ENCODE peak calls at places on chromosomes 5 and 9, in five cellular contexts. One of them, this sample, is unnamed.

GRCh38 chr9:107693620-107694326 is 204.2 kb upstream of the KLF4 start:
- DNase-seq in mammary epithelial cell: peak
- DNase-seq in uterus: no peak
- DNase-seq in neural crest cell: no peak
- DNase-seq in BJ: no peak
- DNase-seq in this sample: peak

GRCh38 chr5:79193643-79194042 is 42.3 kb upstream of the JMY start:
- DNase-seq in mammary epithelial cell: peak
- DNase-seq in uterus: peak
- DNase-seq in neural crest cell: no peak
- DNase-seq in BJ: no peak
- DNase-seq in this sample: peak

GRCh38 chr5:169223595-169223953 is 77.4 kb downstream of the SLIT3 start:
- DNase-seq in mammary epithelial cell: no peak
- DNase-seq in uterus: no peak
- DNase-seq in neural crest cell: no peak
- DNase-seq in BJ: no peak
- DNase-seq in this sample: peak

GRCh38 chr9:127524373-127524772 is 73.1 kb downstream of the LRSAM1 start:
- DNase-seq in mammary epithelial cell: no peak
- DNase-seq in uterus: no peak
- DNase-seq in neural crest cell: peak
- DNase-seq in BJ: no peak
- DNase-seq in this sample: no peak

GRCh38 chr5:173573126-173573960 is 43.1 kb downstream of the BOD1 start:
- DNase-seq in mammary epithelial cell: peak
- DNase-seq in uterus: peak
- DNase-seq in neural crest cell: peak
- DNase-seq in BJ: no peak
- DNase-seq in this sample: peak

GRCh38 chr9:120480707-120481106 is 99.3 kb downstream of the CDK5RAP2 start:
- DNase-seq in mammary epithelial cell: peak
- DNase-seq in uterus: no peak
- DNase-seq in neural crest cell: no peak
- DNase-seq in BJ: no peak
- DNase-seq in this sample: peak

GRCh38 chr9:76894198-76894597 is 11.7 kb downstream of the PRUNE2 start:
- DNase-seq in mammary epithelial cell: no peak
- DNase-seq in uterus: no peak
- DNase-seq in neural crest cell: no peak
- DNase-seq in BJ: no peak
- DNase-seq in this sample: no peak

GRCh38 chr9:131868766-131869165 is 128.9 kb upstream of the RAPGEF1 start:
- DNase-seq in mammary epithelial cell: no peak
- DNase-seq in uterus: no peak
- DNase-seq in neural crest cell: no peak
- DNase-seq in BJ: no peak
- DNase-seq in this sample: no peak

GRCh38 chr5:179497636-179498365 is 52.6 kb upstream of the RUFY1 start:
- DNase-seq in mammary epithelial cell: no peak
- DNase-seq in uterus: no peak
- DNase-seq in neural crest cell: no peak
- DNase-seq in BJ: no peak
- DNase-seq in this sample: no peak

GRCh38 chr5:179494774-179495173 is 55.6 kb upstream of the RUFY1 start:
- DNase-seq in mammary epithelial cell: no peak
- DNase-seq in uterus: no peak
- DNase-seq in neural crest cell: no peak
- DNase-seq in BJ: no peak
- DNase-seq in this sample: no peak

DNA sequence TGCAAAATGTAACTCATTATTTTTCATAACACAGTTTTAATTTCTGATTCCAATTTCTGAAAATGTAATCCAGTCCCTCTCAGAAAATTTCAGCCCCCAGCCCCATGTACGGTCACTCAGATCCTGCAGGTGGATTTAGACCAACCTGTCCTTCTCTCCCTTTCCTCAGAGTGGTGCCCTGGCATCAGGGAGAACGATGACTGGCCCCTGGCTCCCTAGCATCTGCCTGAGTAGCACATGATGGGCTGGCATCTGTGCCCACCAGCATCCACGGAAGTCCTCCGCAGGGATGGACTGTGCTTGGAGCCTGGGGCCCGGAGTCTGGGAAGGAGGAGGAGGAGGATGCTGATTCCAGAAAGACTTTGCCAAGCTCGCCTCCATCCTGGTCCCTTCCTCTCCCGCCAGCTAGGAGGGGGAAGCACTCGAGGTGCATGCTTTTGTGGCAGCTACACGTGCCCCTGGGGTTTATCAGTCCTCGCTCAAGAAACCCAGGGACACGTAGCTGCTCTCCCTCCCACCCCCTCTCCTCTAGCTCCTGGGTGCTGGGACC is 54.4 kb upstream of the RUFY1 start:
- DNase-seq in mammary epithelial cell: no peak
- DNase-seq in uterus: no peak
- DNase-seq in neural crest cell: no peak
- DNase-seq in BJ: no peak
- DNase-seq in this sample: peak
- TF ChIP-seq CTCF in mammary epithelial cell: no peak
- TF ChIP-seq CTCF in uterus: no peak
- TF ChIP-seq CTCF in neural crest cell: no peak
- TF ChIP-seq CTCF in BJ: no peak
- TF ChIP-seq CTCF in this sample: peak

GRCh38 chr9:95506692-95507455 is 9.9 kb downstream of the PTCH1 start:
- DNase-seq in mammary epithelial cell: peak
- DNase-seq in uterus: no peak
- DNase-seq in neural crest cell: peak
- DNase-seq in BJ: no peak
- DNase-seq in this sample: peak

GRCh38 chr9:95505072-95505471 is 11.7 kb downstream of the PTCH1 start:
- DNase-seq in mammary epithelial cell: no peak
- DNase-seq in uterus: no peak
- DNase-seq in neural crest cell: no peak
- DNase-seq in BJ: no peak
- DNase-seq in this sample: no peak

GRCh38 chr9:95507456-95508241 is 9.1 kb downstream of the PTCH1 start:
- DNase-seq in mammary epithelial cell: peak
- DNase-seq in uterus: peak
- DNase-seq in neural crest cell: peak
- DNase-seq in BJ: no peak
- DNase-seq in this sample: peak

GRCh38 chr9:95505676-95506437 is 10.9 kb downstream of the PTCH1 start:
- DNase-seq in mammary epithelial cell: peak
- DNase-seq in uterus: peak
- DNase-seq in neural crest cell: peak
- DNase-seq in BJ: no peak
- DNase-seq in this sample: peak

GRCh38 chr9:95506438-95506691 is 10.4 kb downstream of the PTCH1 start:
- DNase-seq in mammary epithelial cell: peak
- DNase-seq in uterus: no peak
- DNase-seq in neural crest cell: no peak
- DNase-seq in BJ: no peak
- DNase-seq in this sample: no peak
- TF ChIP-seq CTCF in mammary epithelial cell: no peak
- TF ChIP-seq CTCF in uterus: no peak
- TF ChIP-seq CTCF in neural crest cell: no peak
- TF ChIP-seq CTCF in BJ: no peak
- TF ChIP-seq CTCF in this sample: no peak

GRCh38 chr9:136248951-136249880 is 3.6 kb upstream of the QSOX2 start:
- DNase-seq in mammary epithelial cell: no peak
- DNase-seq in uterus: no peak
- DNase-seq in neural crest cell: no peak
- DNase-seq in BJ: no peak
- DNase-seq in this sample: no peak

GRCh38 chr9:136250676-136251075 is 5.1 kb upstream of the QSOX2 start:
- DNase-seq in mammary epithelial cell: no peak
- DNase-seq in uterus: no peak
- DNase-seq in neural crest cell: no peak
- DNase-seq in BJ: no peak
- DNase-seq in this sample: no peak

GRCh38 chr9:136247947-136248637 is 2.5 kb upstream of the QSOX2 start:
- DNase-seq in mammary epithelial cell: no peak
- DNase-seq in uterus: no peak
- DNase-seq in neural crest cell: no peak
- DNase-seq in BJ: no peak
- DNase-seq in this sample: no peak

GRCh38 chr9:136251264-136252115 is 5.9 kb upstream of the QSOX2 start:
- DNase-seq in mammary epithelial cell: no peak
- DNase-seq in uterus: no peak
- DNase-seq in neural crest cell: no peak
- DNase-seq in BJ: no peak
- DNase-seq in this sample: no peak

DNA sequence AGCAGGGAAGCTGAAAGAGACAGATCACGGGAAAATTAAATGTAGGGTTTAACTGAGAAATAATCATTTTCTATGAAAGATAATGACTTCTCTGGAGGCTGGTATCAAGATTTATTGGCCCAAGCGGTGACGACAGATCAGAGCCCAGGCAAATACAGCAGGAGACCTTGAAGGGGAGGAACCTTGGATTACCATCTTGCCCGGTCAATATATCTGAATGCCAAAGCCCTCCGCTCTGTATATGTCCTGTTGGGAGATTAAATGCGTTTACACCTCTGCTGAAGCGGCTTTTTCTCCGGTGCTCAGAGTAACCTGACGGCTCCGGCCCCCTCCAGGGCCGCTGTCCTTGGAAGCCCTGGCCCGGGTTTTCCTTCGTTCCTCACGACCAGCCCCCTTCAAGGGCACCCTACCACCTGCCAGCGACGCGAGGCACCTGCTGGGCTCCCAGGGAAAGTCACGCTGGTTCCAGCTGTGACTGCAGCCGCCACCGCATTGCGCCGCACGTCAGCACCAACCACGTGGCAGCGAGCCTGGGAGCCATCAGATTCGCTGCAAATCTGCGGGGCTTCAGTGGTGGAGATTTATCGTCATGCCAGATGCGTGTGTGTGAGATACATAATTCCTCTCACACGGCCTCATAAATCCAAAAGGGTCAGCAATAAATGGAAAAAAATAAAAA is 4.4 kb upstream of the QSOX2 start:
- DNase-seq in mammary epithelial cell: no peak
- DNase-seq in uterus: no peak
- DNase-seq in neural crest cell: no peak
- DNase-seq in BJ: no peak
- DNase-seq in this sample: no peak
- TF ChIP-seq CTCF in mammary epithelial cell: no peak
- TF ChIP-seq CTCF in uterus: no peak
- TF ChIP-seq CTCF in neural crest cell: no peak
- TF ChIP-seq CTCF in BJ: no peak
- TF ChIP-seq CTCF in this sample: no peak

GRCh38 chr9:35660966-35661413 is 2.9 kb downstream of the CCDC107 start:
- DNase-seq in mammary epithelial cell: no peak
- DNase-seq in uterus: peak
- DNase-seq in neural crest cell: no peak
- DNase-seq in BJ: no peak
- DNase-seq in this sample: peak
- TF ChIP-seq CTCF in mammary epithelial cell: peak
- TF ChIP-seq CTCF in uterus: peak
- TF ChIP-seq CTCF in neural crest cell: no peak
- TF ChIP-seq CTCF in BJ: peak
- TF ChIP-seq CTCF in this sample: peak

DNA sequence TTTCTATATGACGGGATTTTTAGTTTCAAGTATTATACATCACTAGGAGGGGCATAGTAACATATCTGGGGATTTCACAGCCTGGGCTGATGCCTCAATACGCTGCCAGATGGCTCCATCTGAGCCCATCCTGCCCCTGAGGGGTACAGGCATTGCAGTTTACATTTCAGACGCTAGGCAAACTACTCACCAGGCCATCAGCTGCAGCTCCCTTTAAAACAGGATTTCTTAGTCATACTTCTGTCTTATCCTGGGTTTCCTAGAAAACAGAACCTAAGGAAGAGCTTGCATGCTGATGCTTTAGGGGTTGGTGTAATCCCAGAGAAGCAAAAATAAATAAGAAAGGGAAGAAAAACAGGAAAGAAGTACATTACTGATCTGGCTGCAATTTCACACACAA is 372.8 kb upstream of the PIK3R1 start:
- DNase-seq in mammary epithelial cell: peak
- DNase-seq in uterus: no peak
- DNase-seq in neural crest cell: no peak
- DNase-seq in BJ: no peak
- DNase-seq in this sample: peak
- TF ChIP-seq CTCF in mammary epithelial cell: peak
- TF ChIP-seq CTCF in uterus: no peak
- TF ChIP-seq CTCF in neural crest cell: peak
- TF ChIP-seq CTCF in BJ: peak
- TF ChIP-seq CTCF in this sample: peak

GRCh38 chr9:70133253-70134208 is 89.9 kb downstream of the MAMDC2 start:
- DNase-seq in mammary epithelial cell: no peak
- DNase-seq in uterus: no peak
- DNase-seq in neural crest cell: no peak
- DNase-seq in BJ: no peak
- DNase-seq in this sample: no peak

GRCh38 chr9:70136632-70137031 is 93.0 kb downstream of the MAMDC2 start:
- DNase-seq in mammary epithelial cell: peak
- DNase-seq in uterus: no peak
- DNase-seq in neural crest cell: no peak
- DNase-seq in BJ: peak
- DNase-seq in this sample: peak

GRCh38 chr9:70134360-70134759 is 90.7 kb downstream of the MAMDC2 start:
- DNase-seq in mammary epithelial cell: no peak
- DNase-seq in uterus: no peak
- DNase-seq in neural crest cell: no peak
- DNase-seq in BJ: no peak
- DNase-seq in this sample: no peak

GRCh38 chr9:70137577-70137976 is 93.9 kb downstream of the MAMDC2 start:
- DNase-seq in mammary epithelial cell: no peak
- DNase-seq in uterus: no peak
- DNase-seq in neural crest cell: no peak
- DNase-seq in BJ: no peak
- DNase-seq in this sample: no peak

DNA sequence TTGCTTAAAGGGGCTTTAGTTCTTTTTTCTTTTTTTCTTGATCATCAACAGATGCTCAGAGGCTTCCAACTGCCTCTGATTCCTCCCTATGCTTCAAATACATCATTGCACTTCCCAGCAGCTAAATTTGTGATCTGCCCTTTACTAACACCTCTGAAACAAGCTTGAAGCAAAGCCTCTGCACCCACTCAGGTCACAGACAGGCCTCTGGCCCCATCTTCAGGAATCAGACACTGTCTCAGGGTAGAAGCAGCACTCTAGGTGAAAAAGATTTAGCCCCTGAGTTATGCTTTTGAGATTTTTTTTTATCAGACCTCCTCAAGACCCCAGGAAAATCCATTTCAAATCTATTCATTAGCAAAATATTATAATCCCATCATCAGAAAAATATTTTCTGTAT is 91.5 kb downstream of the MAMDC2 start:
- DNase-seq in mammary epithelial cell: no peak
- DNase-seq in uterus: no peak
- DNase-seq in neural crest cell: no peak
- DNase-seq in BJ: no peak
- DNase-seq in this sample: no peak
- TF ChIP-seq CTCF in mammary epithelial cell: no peak
- TF ChIP-seq CTCF in uterus: no peak
- TF ChIP-seq CTCF in neural crest cell: no peak
- TF ChIP-seq CTCF in BJ: peak
- TF ChIP-seq CTCF in this sample: no peak

This sample was measured in MCF 10A.